ENCODE peak calls at places on chromosomes 7 and 10, in six cellular contexts. Z, K, O, Y, G and P are unnamed samples.

GRCh38 chr7:64951250-64951848 is 39.5 kb downstream of the ZNF117 start:
- DNase-seq in K (no peak), O (no peak), Y (no peak), Z (peak), G (no peak), P (no peak)

GRCh38 chr10:44244745-44245600 is 139.9 kb downstream of the CXCL12 start:
- DNase-seq in O (no peak), Y (no peak), G (no peak), Z (no peak), K (no peak), P (no peak)

GRCh38 chr10:132452651-132453469 is 55.9 kb downstream of the PWWP2B start:
- DNase-seq in G (peak), K (peak), O (peak), Z (peak), Y (peak), P (peak)

GRCh38 chr10:103626178-103626577 is 132.7 kb downstream of the NEURL1 start:
- DNase-seq in Z (no peak), Y (no peak), O (no peak), K (no peak), G (no peak), P (no peak)

GRCh38 chr7:28328161-28328560 is 84.2 kb upstream of the CREB5 start:
- DNase-seq in K (no peak), G (no peak), Y (no peak), O (no peak), Z (no peak), P (no peak)

GRCh38 chr7:100582650-100583049 is 3.3 kb downstream of the LRCH4 start:
- DNase-seq in Z (no peak), K (no peak), O (no peak), Y (no peak), G (no peak), P (no peak)

GRCh38 chr10:23157691-23158369 is 34.3 kb upstream of the PTF1A start:
- DNase-seq in Y (no peak), Z (peak), O (no peak), G (no peak), K (peak), P (no peak)

GRCh38 chr10:44832595-44833390 is 78.3 kb upstream of the TMEM72 start:
- DNase-seq in G (no peak), O (no peak), Y (no peak), Z (no peak), K (no peak), P (no peak)

GRCh38 chr10:127195041-127195506 is 1.3 kb downstream of the INSYN2A start:
- DNase-seq in O (no peak), Y (peak), K (no peak), G (no peak), Z (no peak), P (no peak)

GRCh38 chr7:141512597-141512996 is 38.6 kb upstream of the AGK start:
- DNase-seq in K (no peak), Y (no peak), O (no peak), G (no peak), Z (no peak), P (no peak)

GRCh38 chr7:140649566-140650205 is 9.1 kb upstream of the DENND2A start:
- DNase-seq in O (no peak), K (no peak), G (no peak), Z (peak), Y (no peak), P (no peak)

GRCh38 chr7:26620352-26620751 is 244.0 kb downstream of the SKAP2 start:
- DNase-seq in K (no peak), Z (peak), Y (no peak), O (no peak), G (no peak), P (no peak)
- TF ChIP-seq CTCF in K (no peak), Z (no peak), Y (no peak), O (no peak), G (no peak), P (no peak)

GRCh38 chr10:75853085-75853484 is 421.7 kb downstream of the LRMDA start:
- DNase-seq in Z (no peak), O (no peak), K (no peak), G (no peak), Y (no peak), P (no peak)
- TF ChIP-seq CTCF in Z (peak), O (no peak), K (no peak), G (peak), Y (peak), P (peak)

DNA sequence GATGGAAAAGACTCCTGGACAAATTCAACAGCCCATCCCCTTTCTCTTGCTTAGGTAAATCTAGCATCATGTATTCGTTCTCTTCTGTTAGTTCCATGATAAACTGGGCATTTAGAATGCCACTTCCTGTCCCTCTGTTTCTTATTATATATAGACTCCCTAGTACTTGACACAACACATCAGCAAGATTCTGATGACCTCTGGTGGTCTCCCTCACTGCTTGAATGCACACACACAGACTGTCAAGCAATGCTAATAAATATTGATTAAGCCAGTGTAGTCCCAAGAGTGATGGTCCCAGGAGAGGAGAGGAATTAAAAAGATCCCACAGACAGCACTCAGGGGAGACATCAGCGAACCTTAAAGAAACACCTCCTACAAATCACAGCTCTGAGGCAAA is 1291.3 kb downstream of the XPNPEP1 start:
- DNase-seq in G (no peak), Z (no peak), O (no peak), K (no peak), Y (no peak), P (no peak)
- TF ChIP-seq CTCF in G (no peak), Z (no peak), O (no peak), K (no peak), Y (no peak), P (no peak)

GRCh38 chr10:20887706-20888535 is 9.2 kb downstream of the NEBL start:
- DNase-seq in K (no peak), Y (no peak), O (no peak), Z (no peak), G (no peak), P (no peak)

GRCh38 chr10:20890009-20890408 is 7.1 kb downstream of the NEBL start:
- DNase-seq in O (no peak), K (no peak), Z (no peak), Y (no peak), G (no peak), P (no peak)

GRCh38 chr10:20890491-20891337 is 6.4 kb downstream of the NEBL start:
- DNase-seq in G (no peak), K (no peak), Y (no peak), O (no peak), Z (no peak), P (no peak)

GRCh38 chr10:20891338-20891714 is 5.8 kb downstream of the NEBL start:
- DNase-seq in Y (no peak), Z (no peak), K (no peak), O (no peak), G (no peak), P (no peak)

GRCh38 chr10:20888620-20889337 is 8.3 kb downstream of the NEBL start:
- DNase-seq in G (no peak), K (no peak), Z (no peak), Y (no peak), O (no peak), P (no peak)
- TF ChIP-seq CTCF in G (no peak), K (no peak), Z (no peak), Y (no peak), O (no peak), P (no peak)

GRCh38 chr10:52778511-52779392 is 6.2 kb upstream of the MBL2 start:
- DNase-seq in G (no peak), K (no peak), Z (peak), O (no peak), Y (no peak), P (no peak)
- TF ChIP-seq CTCF in G (no peak), K (no peak), Z (peak), O (no peak), Y (peak), P (peak)